ENCODE peak calls at places on chromosomes 6 and 20, in nine cellular contexts. One of them, this sample, is unnamed. For H3K4me1 and H3K9me3, the result is how much of the 10 kb centered on the place peaks cover.

GRCh38 chr6:125791820-125792165 is 1.0 kb downstream of the NCOA7 start:
- DNase-seq in right atrium auricular region: no peak
- DNase-seq in breast epithelium: no peak
- DNase-seq in heart right ventricle: no peak
- DNase-seq in spleen: no peak
- DNase-seq in ovary: no peak
- DNase-seq in A549: no peak
- DNase-seq in fibroblast of lung: no peak
- DNase-seq in lower lobe of right lung: no peak
- DNase-seq in this sample: no peak

GRCh38 chr20:3980260-3981131 is 34.9 kb downstream of the RNF24 start:
- DNase-seq in right atrium auricular region: no peak
- DNase-seq in breast epithelium: no peak
- DNase-seq in heart right ventricle: no peak
- DNase-seq in spleen: no peak
- DNase-seq in ovary: peak
- DNase-seq in A549: peak
- DNase-seq in fibroblast of lung: peak
- DNase-seq in lower lobe of right lung: no peak
- DNase-seq in this sample: peak

GRCh38 chr20:56875052-56875663 is 246.1 kb downstream of the TFAP2C start:
- DNase-seq in right atrium auricular region: no peak
- DNase-seq in breast epithelium: no peak
- DNase-seq in heart right ventricle: no peak
- DNase-seq in spleen: no peak
- DNase-seq in ovary: no peak
- DNase-seq in A549: peak
- DNase-seq in fibroblast of lung: peak
- DNase-seq in lower lobe of right lung: no peak
- DNase-seq in this sample: peak

GRCh38 chr20:38143646-38144554 is 21.2 kb downstream of the TGM2 start:
- DNase-seq in right atrium auricular region: no peak
- DNase-seq in breast epithelium: no peak
- DNase-seq in heart right ventricle: peak
- DNase-seq in spleen: no peak
- DNase-seq in ovary: no peak
- DNase-seq in A549: peak
- DNase-seq in fibroblast of lung: peak
- DNase-seq in lower lobe of right lung: no peak
- DNase-seq in this sample: peak

GRCh38 chr6:122778334-122778733 is 1.2 kb upstream of the FABP7 start:
- DNase-seq in right atrium auricular region: no peak
- DNase-seq in breast epithelium: no peak
- DNase-seq in heart right ventricle: no peak
- DNase-seq in spleen: no peak
- DNase-seq in ovary: no peak
- DNase-seq in A549: no peak
- DNase-seq in fibroblast of lung: no peak
- DNase-seq in lower lobe of right lung: no peak
- DNase-seq in this sample: no peak

GRCh38 chr20:4326194-4327065 is 311.1 kb upstream of the RNF24 start:
- DNase-seq in right atrium auricular region: no peak
- DNase-seq in breast epithelium: no peak
- DNase-seq in heart right ventricle: peak
- DNase-seq in spleen: no peak
- DNase-seq in ovary: no peak
- DNase-seq in A549: peak
- DNase-seq in fibroblast of lung: no peak
- DNase-seq in lower lobe of right lung: no peak
- DNase-seq in this sample: no peak

GRCh38 chr6:166743415-166743814 is 116.4 kb upstream of the RPS6KA2 start:
- DNase-seq in right atrium auricular region: no peak
- DNase-seq in breast epithelium: no peak
- DNase-seq in heart right ventricle: no peak
- DNase-seq in spleen: no peak
- DNase-seq in ovary: no peak
- DNase-seq in A549: no peak
- DNase-seq in fibroblast of lung: no peak
- DNase-seq in lower lobe of right lung: no peak
- DNase-seq in this sample: no peak

GRCh38 chr6:21804941-21805610 is 211.5 kb downstream of the SOX4 start:
- DNase-seq in right atrium auricular region: no peak
- DNase-seq in breast epithelium: no peak
- DNase-seq in heart right ventricle: peak
- DNase-seq in spleen: no peak
- DNase-seq in ovary: no peak
- DNase-seq in A549: no peak
- DNase-seq in fibroblast of lung: peak
- DNase-seq in lower lobe of right lung: no peak
- DNase-seq in this sample: no peak

GRCh38 chr6:154632121-154632520 is 101.1 kb upstream of the SCAF8 start:
- DNase-seq in right atrium auricular region: no peak
- DNase-seq in breast epithelium: no peak
- DNase-seq in heart right ventricle: no peak
- DNase-seq in spleen: no peak
- DNase-seq in ovary: no peak
- DNase-seq in A549: no peak
- DNase-seq in fibroblast of lung: peak
- DNase-seq in lower lobe of right lung: no peak
- DNase-seq in this sample: no peak

GRCh38 chr20:32681175-32682084 is 7.7 kb upstream of the C20orf203 start:
- DNase-seq in right atrium auricular region: no peak
- DNase-seq in breast epithelium: no peak
- DNase-seq in heart right ventricle: no peak
- DNase-seq in spleen: no peak
- DNase-seq in ovary: no peak
- DNase-seq in A549: no peak
- DNase-seq in fibroblast of lung: peak
- DNase-seq in lower lobe of right lung: no peak
- DNase-seq in this sample: peak

GRCh38 chr6:34525431-34526175 is 30.5 kb downstream of the SPDEF start:
- DNase-seq in right atrium auricular region: no peak
- DNase-seq in breast epithelium: no peak
- DNase-seq in heart right ventricle: no peak
- DNase-seq in spleen: peak
- DNase-seq in ovary: no peak
- DNase-seq in A549: no peak
- DNase-seq in fibroblast of lung: no peak
- DNase-seq in lower lobe of right lung: peak
- DNase-seq in this sample: no peak

GRCh38 chr20:32390999-32391398 is 32.9 kb downstream of the ASXL1 start:
- DNase-seq in right atrium auricular region: no peak
- DNase-seq in breast epithelium: no peak
- DNase-seq in heart right ventricle: no peak
- DNase-seq in spleen: no peak
- DNase-seq in ovary: no peak
- DNase-seq in A549: no peak
- DNase-seq in fibroblast of lung: no peak
- DNase-seq in lower lobe of right lung: no peak
- DNase-seq in this sample: no peak

GRCh38 chr20:44471481-44471882 is 4.2 kb upstream of the TTPAL start:
- DNase-seq in right atrium auricular region: no peak
- DNase-seq in breast epithelium: no peak
- DNase-seq in heart right ventricle: no peak
- DNase-seq in spleen: no peak
- DNase-seq in ovary: no peak
- DNase-seq in A549: peak
- DNase-seq in fibroblast of lung: peak
- DNase-seq in lower lobe of right lung: no peak
- DNase-seq in this sample: peak
- TF ChIP-seq CTCF in right atrium auricular region: no peak
- TF ChIP-seq CTCF in breast epithelium: peak
- TF ChIP-seq CTCF in heart right ventricle: no peak
- TF ChIP-seq CTCF in spleen: no peak
- TF ChIP-seq CTCF in ovary: no peak
- TF ChIP-seq CTCF in A549: peak
- TF ChIP-seq CTCF in fibroblast of lung: peak
- TF ChIP-seq CTCF in lower lobe of right lung: peak
- TF ChIP-seq CTCF in this sample: peak

DNA sequence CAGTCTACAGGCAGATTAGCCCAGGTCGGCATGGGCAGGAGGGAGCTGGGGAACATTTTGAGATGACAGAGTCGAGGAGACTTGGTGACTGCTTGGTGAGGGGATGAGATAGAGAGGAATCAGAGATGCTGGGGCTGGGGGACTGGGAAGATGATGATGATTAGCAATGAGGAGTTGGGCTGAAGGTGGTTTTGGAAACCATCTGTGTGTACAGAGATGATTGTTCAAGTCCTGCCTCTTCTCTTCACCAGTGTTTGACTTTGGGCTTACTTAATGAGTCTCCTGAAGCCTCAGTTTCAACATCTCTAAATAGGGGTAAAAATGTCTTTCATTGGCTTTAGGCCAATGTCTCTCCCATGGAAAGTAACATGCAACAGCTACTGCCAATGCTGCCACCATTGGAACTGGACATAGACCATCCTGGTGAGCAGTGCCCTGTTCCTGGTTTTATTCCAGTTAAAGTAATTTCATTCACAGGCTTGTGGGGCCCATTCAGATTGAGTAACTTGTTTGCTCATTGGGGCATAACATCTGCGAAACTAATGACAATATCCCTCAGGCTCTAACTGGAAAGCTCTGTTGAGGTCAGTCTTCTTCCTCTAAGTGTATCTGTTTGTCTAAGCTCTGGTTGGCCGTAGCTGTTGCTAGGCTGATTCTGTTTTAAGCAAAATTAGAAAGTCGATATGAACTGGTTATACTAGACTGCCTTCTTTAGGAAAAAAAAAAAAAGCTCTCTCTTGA is 99.1 kb downstream of the ARMC2 start:
- DNase-seq in right atrium auricular region: no peak
- DNase-seq in breast epithelium: peak
- DNase-seq in heart right ventricle: peak
- DNase-seq in spleen: no peak
- DNase-seq in ovary: no peak
- DNase-seq in A549: peak
- DNase-seq in fibroblast of lung: peak
- DNase-seq in lower lobe of right lung: no peak
- DNase-seq in this sample: no peak
- H3K4me1 ChIP-seq in right atrium auricular region: under half
- H3K4me1 ChIP-seq in breast epithelium: under half
- H3K4me1 ChIP-seq in heart right ventricle: under half
- H3K4me1 ChIP-seq in spleen: half or more
- H3K4me1 ChIP-seq in ovary: under half
- H3K4me1 ChIP-seq in A549: under half
- H3K4me1 ChIP-seq in fibroblast of lung: under half
- H3K4me1 ChIP-seq in lower lobe of right lung: half or more
- H3K4me1 ChIP-seq in this sample: under half

DNA sequence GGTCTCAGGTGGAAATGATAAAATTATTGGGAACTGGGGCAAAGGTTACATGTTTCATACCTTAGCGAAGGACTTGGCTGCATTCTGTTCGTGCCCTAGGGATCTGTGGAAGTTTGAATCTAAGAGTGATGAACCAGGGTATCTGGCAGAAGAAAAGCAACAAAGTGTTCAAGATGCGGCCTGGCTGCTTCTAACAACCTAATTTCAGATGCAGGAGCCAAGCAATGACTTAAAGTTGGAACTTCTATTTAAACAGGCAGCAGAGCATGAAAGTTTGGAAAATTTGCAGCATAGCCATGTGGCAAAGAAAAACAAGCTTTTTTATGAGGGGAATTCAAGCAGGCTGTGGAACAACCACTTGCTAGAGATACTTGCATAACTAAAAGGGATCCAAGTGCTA is 73.5 kb downstream of the CD24 start:
- DNase-seq in right atrium auricular region: no peak
- DNase-seq in breast epithelium: no peak
- DNase-seq in heart right ventricle: no peak
- DNase-seq in spleen: no peak
- DNase-seq in ovary: no peak
- DNase-seq in A549: no peak
- DNase-seq in fibroblast of lung: no peak
- DNase-seq in lower lobe of right lung: no peak
- DNase-seq in this sample: no peak
- H3K9me3 ChIP-seq in right atrium auricular region: under half
- H3K9me3 ChIP-seq in breast epithelium: under half
- H3K9me3 ChIP-seq in heart right ventricle: under half
- H3K9me3 ChIP-seq in spleen: under half
- H3K9me3 ChIP-seq in ovary: under half
- H3K9me3 ChIP-seq in A549: under half
- H3K9me3 ChIP-seq in fibroblast of lung: under half
- H3K9me3 ChIP-seq in lower lobe of right lung: under half
- H3K9me3 ChIP-seq in this sample: under half

DNA sequence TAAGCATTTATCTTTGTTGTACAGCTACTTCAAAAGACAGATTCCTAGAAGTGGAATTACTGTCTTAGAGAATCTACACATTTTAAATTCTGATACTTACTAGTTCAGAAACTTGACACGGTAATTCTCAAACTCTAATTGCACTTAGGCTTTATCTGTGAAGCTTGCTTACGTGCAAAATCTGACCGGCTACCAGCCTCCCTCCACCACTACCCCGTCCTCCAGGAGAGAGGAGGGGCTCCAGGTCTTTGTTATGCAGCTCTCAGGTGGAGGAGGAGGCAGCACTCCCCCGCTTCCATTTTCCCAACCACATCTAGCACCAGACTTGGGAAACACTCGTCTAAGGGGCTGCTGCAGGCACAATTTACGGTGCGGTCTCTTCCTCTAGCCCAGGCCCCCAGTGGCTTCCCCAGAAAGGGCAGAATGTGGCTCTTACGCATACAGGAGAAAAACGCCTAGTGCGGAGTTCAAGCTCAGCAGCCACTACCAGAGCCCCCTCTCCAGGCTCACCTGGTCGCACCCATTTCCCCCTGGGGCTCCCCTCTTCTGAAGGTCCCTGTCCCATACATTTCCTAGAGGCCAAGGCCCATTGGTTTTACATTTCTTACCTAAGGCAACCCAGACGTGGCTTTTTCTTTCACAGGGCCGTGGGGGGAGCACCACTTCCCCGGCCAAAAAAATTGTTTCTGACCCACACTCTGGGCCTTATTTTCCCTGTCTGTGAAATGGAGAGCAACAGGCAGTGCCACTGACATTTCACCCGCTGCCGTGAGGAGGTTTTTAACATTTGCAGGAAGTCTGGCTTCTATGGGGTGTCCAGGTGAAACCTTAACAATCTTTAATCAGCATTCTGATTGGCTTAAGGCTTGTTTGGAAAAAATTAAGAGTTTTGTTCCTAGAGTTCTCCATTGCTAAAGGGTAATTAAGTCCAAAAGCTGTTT is 1.6 kb upstream of the TGIF2 start:
- DNase-seq in right atrium auricular region: no peak
- DNase-seq in breast epithelium: no peak
- DNase-seq in heart right ventricle: no peak
- DNase-seq in spleen: no peak
- DNase-seq in ovary: no peak
- DNase-seq in A549: no peak
- DNase-seq in fibroblast of lung: no peak
- DNase-seq in lower lobe of right lung: no peak
- DNase-seq in this sample: no peak
- TF ChIP-seq CTCF in right atrium auricular region: no peak
- TF ChIP-seq CTCF in breast epithelium: no peak
- TF ChIP-seq CTCF in heart right ventricle: no peak
- TF ChIP-seq CTCF in spleen: no peak
- TF ChIP-seq CTCF in ovary: no peak
- TF ChIP-seq CTCF in A549: no peak
- TF ChIP-seq CTCF in fibroblast of lung: no peak
- TF ChIP-seq CTCF in lower lobe of right lung: no peak
- TF ChIP-seq CTCF in this sample: no peak

DNA sequence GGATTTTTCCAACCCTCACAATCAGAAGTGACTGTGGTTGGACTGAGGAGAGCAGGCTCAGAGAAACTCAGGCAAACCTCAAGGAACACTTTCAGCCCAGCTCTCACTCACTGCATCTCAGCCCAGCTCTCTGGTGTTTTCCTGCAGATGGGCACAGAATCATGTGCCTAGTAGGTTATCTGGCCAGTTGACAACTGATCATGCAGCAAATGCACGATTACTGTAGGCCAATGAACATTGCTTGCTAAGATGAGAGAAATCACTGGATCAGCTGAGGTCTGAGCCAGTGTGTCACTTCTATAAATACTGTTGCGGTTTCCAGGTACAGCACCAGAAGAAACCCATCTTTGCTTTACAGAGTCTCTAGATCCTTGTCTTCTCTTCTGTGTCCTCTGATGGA is 540.5 kb downstream of the CD83 start:
- DNase-seq in right atrium auricular region: no peak
- DNase-seq in breast epithelium: no peak
- DNase-seq in heart right ventricle: no peak
- DNase-seq in spleen: no peak
- DNase-seq in ovary: no peak
- DNase-seq in A549: no peak
- DNase-seq in fibroblast of lung: no peak
- DNase-seq in lower lobe of right lung: no peak
- DNase-seq in this sample: no peak
- H3K4me1 ChIP-seq in right atrium auricular region: under half
- H3K4me1 ChIP-seq in breast epithelium: under half
- H3K4me1 ChIP-seq in heart right ventricle: under half
- H3K4me1 ChIP-seq in spleen: half or more
- H3K4me1 ChIP-seq in ovary: under half
- H3K4me1 ChIP-seq in A549: under half
- H3K4me1 ChIP-seq in fibroblast of lung: under half
- H3K4me1 ChIP-seq in lower lobe of right lung: under half
- H3K4me1 ChIP-seq in this sample: under half

This sample was measured in cardiac muscle cell.